ENCODE peak calls at places on chromosomes 13 and 19, in nine cellular contexts. One of them, this sample, is unnamed.

GRCh38 chr13:44396963-44397580 is 23.4 kb downstream of the SERP2 start:
- DNase-seq in A172: no peak
- DNase-seq in endothelial cell: no peak
- DNase-seq in epithelial cell of proximal tubule: peak
- DNase-seq in thoracic aorta: no peak
- DNase-seq in mucosa of gallbladder: no peak
- DNase-seq in fibroblast of mammary gland: peak
- DNase-seq in Ammon's horn: no peak
- DNase-seq in T-cell: no peak
- DNase-seq in this sample: no peak

GRCh38 chr13:105848494-105848893 is 687.0 kb downstream of the EFNB2 start:
- DNase-seq in A172: no peak
- DNase-seq in endothelial cell: no peak
- DNase-seq in epithelial cell of proximal tubule: no peak
- DNase-seq in thoracic aorta: no peak
- DNase-seq in mucosa of gallbladder: no peak
- DNase-seq in fibroblast of mammary gland: no peak
- DNase-seq in Ammon's horn: no peak
- DNase-seq in T-cell: no peak
- DNase-seq in this sample: no peak

GRCh38 chr13:27997904-27998522 is 9.5 kb upstream of the URAD start:
- DNase-seq in A172: peak
- DNase-seq in endothelial cell: peak
- DNase-seq in epithelial cell of proximal tubule: no peak
- DNase-seq in thoracic aorta: no peak
- DNase-seq in mucosa of gallbladder: peak
- DNase-seq in fibroblast of mammary gland: peak
- DNase-seq in Ammon's horn: no peak
- DNase-seq in T-cell: no peak
- DNase-seq in this sample: no peak

GRCh38 chr19:1027953-1028902 is 1.8 kb downstream of the CNN2 start:
- DNase-seq in A172: peak
- DNase-seq in endothelial cell: peak
- DNase-seq in epithelial cell of proximal tubule: no peak
- DNase-seq in thoracic aorta: no peak
- DNase-seq in mucosa of gallbladder: peak
- DNase-seq in fibroblast of mammary gland: peak
- DNase-seq in Ammon's horn: no peak
- DNase-seq in T-cell: peak
- DNase-seq in this sample: peak

GRCh38 chr13:101499406-101499805 is 46.9 kb downstream of the ITGBL1 start:
- DNase-seq in A172: no peak
- DNase-seq in endothelial cell: no peak
- DNase-seq in epithelial cell of proximal tubule: no peak
- DNase-seq in thoracic aorta: no peak
- DNase-seq in mucosa of gallbladder: no peak
- DNase-seq in fibroblast of mammary gland: peak
- DNase-seq in Ammon's horn: no peak
- DNase-seq in T-cell: no peak
- DNase-seq in this sample: no peak

GRCh38 chr13:45994752-45995151 is 57.8 kb downstream of the ZC3H13 start:
- DNase-seq in A172: no peak
- DNase-seq in endothelial cell: no peak
- DNase-seq in epithelial cell of proximal tubule: no peak
- DNase-seq in thoracic aorta: no peak
- DNase-seq in mucosa of gallbladder: no peak
- DNase-seq in fibroblast of mammary gland: no peak
- DNase-seq in Ammon's horn: no peak
- DNase-seq in T-cell: no peak
- DNase-seq in this sample: no peak

GRCh38 chr19:35342430-35342829 is 5.3 kb upstream of the FFAR1 start:
- DNase-seq in A172: no peak
- DNase-seq in endothelial cell: no peak
- DNase-seq in epithelial cell of proximal tubule: no peak
- DNase-seq in thoracic aorta: no peak
- DNase-seq in mucosa of gallbladder: no peak
- DNase-seq in fibroblast of mammary gland: no peak
- DNase-seq in Ammon's horn: no peak
- DNase-seq in T-cell: no peak
- DNase-seq in this sample: no peak

GRCh38 chr13:34174671-34175145 is 356.8 kb downstream of the RFC3 start:
- DNase-seq in A172: no peak
- DNase-seq in endothelial cell: no peak
- DNase-seq in epithelial cell of proximal tubule: no peak
- DNase-seq in thoracic aorta: no peak
- DNase-seq in mucosa of gallbladder: no peak
- DNase-seq in fibroblast of mammary gland: peak
- DNase-seq in Ammon's horn: no peak
- DNase-seq in T-cell: no peak
- DNase-seq in this sample: no peak

GRCh38 chr19:50794074-50794777 is 4.0 kb downstream of the ACP4 start:
- DNase-seq in A172: no peak
- DNase-seq in endothelial cell: no peak
- DNase-seq in epithelial cell of proximal tubule: no peak
- DNase-seq in thoracic aorta: no peak
- DNase-seq in mucosa of gallbladder: no peak
- DNase-seq in fibroblast of mammary gland: peak
- DNase-seq in Ammon's horn: no peak
- DNase-seq in T-cell: no peak
- DNase-seq in this sample: peak

GRCh38 chr13:51585696-51586095 is 1.4 kb downstream of the WDFY2 start:
- DNase-seq in A172: peak
- DNase-seq in endothelial cell: no peak
- DNase-seq in epithelial cell of proximal tubule: no peak
- DNase-seq in thoracic aorta: no peak
- DNase-seq in mucosa of gallbladder: no peak
- DNase-seq in fibroblast of mammary gland: peak
- DNase-seq in Ammon's horn: peak
- DNase-seq in T-cell: no peak
- DNase-seq in this sample: no peak

GRCh38 chr19:14507704-14508246 is 10.4 kb downstream of the DNAJB1 start:
- DNase-seq in A172: peak
- DNase-seq in endothelial cell: no peak
- DNase-seq in epithelial cell of proximal tubule: no peak
- DNase-seq in thoracic aorta: no peak
- DNase-seq in mucosa of gallbladder: no peak
- DNase-seq in fibroblast of mammary gland: peak
- DNase-seq in Ammon's horn: no peak
- DNase-seq in T-cell: no peak
- DNase-seq in this sample: no peak

GRCh38 chr19:887072-887471 is 5.9 kb downstream of the MED16 start:
- DNase-seq in A172: peak
- DNase-seq in endothelial cell: no peak
- DNase-seq in epithelial cell of proximal tubule: no peak
- DNase-seq in thoracic aorta: no peak
- DNase-seq in mucosa of gallbladder: no peak
- DNase-seq in fibroblast of mammary gland: peak
- DNase-seq in Ammon's horn: no peak
- DNase-seq in T-cell: no peak
- DNase-seq in this sample: no peak

GRCh38 chr19:48069435-48069834 is 25.6 kb upstream of the CABP5 start:
- DNase-seq in A172: no peak
- DNase-seq in endothelial cell: peak
- DNase-seq in epithelial cell of proximal tubule: no peak
- DNase-seq in thoracic aorta: no peak
- DNase-seq in mucosa of gallbladder: no peak
- DNase-seq in fibroblast of mammary gland: no peak
- DNase-seq in Ammon's horn: peak
- DNase-seq in T-cell: no peak
- DNase-seq in this sample: no peak

GRCh38 chr13:97141564-97142005 is 80.5 kb upstream of the MBNL2 start:
- DNase-seq in A172: peak
- DNase-seq in endothelial cell: peak
- DNase-seq in epithelial cell of proximal tubule: peak
- DNase-seq in thoracic aorta: no peak
- DNase-seq in mucosa of gallbladder: peak
- DNase-seq in fibroblast of mammary gland: peak
- DNase-seq in Ammon's horn: peak
- DNase-seq in T-cell: no peak
- DNase-seq in this sample: no peak

GRCh38 chr13:96112936-96113335 is 23.0 kb downstream of the HS6ST3 start:
- DNase-seq in A172: no peak
- DNase-seq in endothelial cell: no peak
- DNase-seq in epithelial cell of proximal tubule: no peak
- DNase-seq in thoracic aorta: no peak
- DNase-seq in mucosa of gallbladder: no peak
- DNase-seq in fibroblast of mammary gland: peak
- DNase-seq in Ammon's horn: no peak
- DNase-seq in T-cell: no peak
- DNase-seq in this sample: no peak

GRCh38 chr19:4737955-4738580 is 14.4 kb upstream of the DPP9 start:
- DNase-seq in A172: no peak
- DNase-seq in endothelial cell: no peak
- DNase-seq in epithelial cell of proximal tubule: no peak
- DNase-seq in thoracic aorta: no peak
- DNase-seq in mucosa of gallbladder: no peak
- DNase-seq in fibroblast of mammary gland: no peak
- DNase-seq in Ammon's horn: no peak
- DNase-seq in T-cell: no peak
- DNase-seq in this sample: no peak

GRCh38 chr13:94209110-94209509 is 270.4 kb downstream of the DCT start:
- DNase-seq in A172: no peak
- DNase-seq in endothelial cell: no peak
- DNase-seq in epithelial cell of proximal tubule: no peak
- DNase-seq in thoracic aorta: no peak
- DNase-seq in mucosa of gallbladder: no peak
- DNase-seq in fibroblast of mammary gland: peak
- DNase-seq in Ammon's horn: no peak
- DNase-seq in T-cell: no peak
- DNase-seq in this sample: no peak

This sample was measured in pancreas.